ENCODE peak calls at places on chromosomes 6 and 20, in seven cellular contexts. One of them, this sample, is unnamed.

GRCh38 chr6:170137176-170137891 is 153.5 kb downstream of the DLL1 start:
- DNase-seq in stomach: peak
- DNase-seq in HepG2: no peak
- DNase-seq in tibial nerve: peak
- DNase-seq in GM12878: no peak
- DNase-seq in ovary: peak
- DNase-seq in upper lobe of left lung: no peak
- DNase-seq in this sample: no peak

GRCh38 chr6:124947821-124948451 is 14.3 kb upstream of the RNF217 start:
- DNase-seq in ovary: no peak
- DNase-seq in GM12878: no peak
- DNase-seq in upper lobe of left lung: no peak
- DNase-seq in stomach: no peak
- DNase-seq in tibial nerve: no peak
- DNase-seq in HepG2: no peak
- DNase-seq in this sample: no peak

GRCh38 chr6:10655508-10656055 is 38.8 kb downstream of the C6orf52 start:
- DNase-seq in HepG2: no peak
- DNase-seq in upper lobe of left lung: no peak
- DNase-seq in stomach: no peak
- DNase-seq in tibial nerve: no peak
- DNase-seq in GM12878: peak
- DNase-seq in ovary: no peak
- DNase-seq in this sample: no peak

GRCh38 chr20:37342231-37343177 is 3.4 kb upstream of the SRC start:
- DNase-seq in upper lobe of left lung: no peak
- DNase-seq in ovary: no peak
- DNase-seq in stomach: no peak
- DNase-seq in GM12878: no peak
- DNase-seq in tibial nerve: no peak
- DNase-seq in HepG2: peak
- DNase-seq in this sample: no peak

GRCh38 chr20:25058797-25059486 is 1.0 kb upstream of the ACSS1 start:
- DNase-seq in tibial nerve: no peak
- DNase-seq in ovary: no peak
- DNase-seq in GM12878: no peak
- DNase-seq in stomach: peak
- DNase-seq in HepG2: peak
- DNase-seq in upper lobe of left lung: peak
- DNase-seq in this sample: no peak

GRCh38 chr6:41736207-41736710 is 851 bp upstream of the TFEB start:
- DNase-seq in tibial nerve: no peak
- DNase-seq in stomach: peak
- DNase-seq in HepG2: no peak
- DNase-seq in GM12878: no peak
- DNase-seq in upper lobe of left lung: no peak
- DNase-seq in ovary: no peak
- DNase-seq in this sample: no peak

GRCh38 chr20:58233881-58234528 is 5.6 kb upstream of the ANKRD60 start:
- DNase-seq in HepG2: peak
- DNase-seq in GM12878: no peak
- DNase-seq in ovary: no peak
- DNase-seq in stomach: no peak
- DNase-seq in upper lobe of left lung: no peak
- DNase-seq in tibial nerve: peak
- DNase-seq in this sample: peak

GRCh38 chr6:93468291-93468690 is 48.9 kb upstream of the EPHA7 start:
- DNase-seq in GM12878: no peak
- DNase-seq in tibial nerve: no peak
- DNase-seq in upper lobe of left lung: no peak
- DNase-seq in ovary: no peak
- DNase-seq in HepG2: no peak
- DNase-seq in stomach: no peak
- DNase-seq in this sample: no peak

GRCh38 chr6:143621159-143621873 is 56.4 kb upstream of the PHACTR2 start:
- DNase-seq in stomach: no peak
- DNase-seq in HepG2: no peak
- DNase-seq in ovary: no peak
- DNase-seq in tibial nerve: no peak
- DNase-seq in upper lobe of left lung: no peak
- DNase-seq in GM12878: no peak
- DNase-seq in this sample: no peak

GRCh38 chr20:49647509-49647908 is 66.2 kb downstream of the B4GALT5 start:
- DNase-seq in GM12878: no peak
- DNase-seq in HepG2: no peak
- DNase-seq in stomach: no peak
- DNase-seq in upper lobe of left lung: no peak
- DNase-seq in ovary: no peak
- DNase-seq in tibial nerve: no peak
- DNase-seq in this sample: no peak

DNA sequence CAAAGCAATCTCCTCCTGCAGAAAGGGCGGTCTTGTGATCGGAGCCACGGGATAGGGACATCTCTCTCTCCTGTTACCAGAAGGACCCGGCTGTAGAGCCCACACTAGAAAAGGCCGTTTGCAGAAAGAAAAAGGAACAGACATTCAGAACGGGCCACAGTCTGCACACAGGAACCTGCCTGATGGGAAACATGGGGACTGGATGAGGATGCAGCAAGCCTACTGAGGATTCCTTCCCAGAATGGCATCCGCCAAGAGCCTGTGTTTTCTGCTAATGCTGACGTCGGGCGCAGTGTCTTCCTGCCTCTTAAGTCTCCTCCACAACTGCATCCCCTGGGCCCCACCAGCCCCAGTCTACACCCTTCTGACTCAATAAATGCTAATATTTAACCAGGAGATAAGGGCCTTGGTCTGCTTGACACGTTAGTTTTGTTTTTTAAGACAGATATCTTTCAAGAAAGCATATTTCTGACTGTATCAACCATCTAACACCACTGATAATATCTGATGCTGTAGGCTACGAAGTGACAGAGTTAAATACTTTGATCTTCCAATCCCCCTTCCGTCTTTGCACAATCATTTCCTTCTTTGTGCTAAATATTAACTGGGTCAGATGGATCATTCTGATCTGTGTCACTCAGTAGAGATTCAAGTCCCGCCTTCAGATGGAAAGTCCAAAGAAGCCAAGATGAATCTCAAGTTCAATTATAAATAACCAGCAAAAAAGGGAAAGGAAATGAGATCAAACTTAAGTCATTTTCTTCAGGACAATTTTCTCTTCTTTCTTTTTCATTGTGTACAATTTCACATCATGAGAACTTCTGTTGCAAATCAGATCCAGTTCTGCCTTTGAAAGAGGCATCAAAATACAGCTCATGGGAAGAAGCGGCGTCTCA is 20.7 kb downstream of the FAM50B start:
- DNase-seq in GM12878: no peak
- DNase-seq in upper lobe of left lung: no peak
- DNase-seq in stomach: peak
- DNase-seq in HepG2: peak
- DNase-seq in tibial nerve: no peak
- DNase-seq in ovary: no peak
- DNase-seq in this sample: no peak
- TF ChIP-seq EP300 in GM12878: no peak
- TF ChIP-seq EP300 in upper lobe of left lung: no peak
- TF ChIP-seq EP300 in stomach: no peak
- TF ChIP-seq EP300 in HepG2: no peak
- TF ChIP-seq EP300 in tibial nerve: no peak
- TF ChIP-seq EP300 in ovary: no peak
- TF ChIP-seq EP300 in this sample: no peak

DNA sequence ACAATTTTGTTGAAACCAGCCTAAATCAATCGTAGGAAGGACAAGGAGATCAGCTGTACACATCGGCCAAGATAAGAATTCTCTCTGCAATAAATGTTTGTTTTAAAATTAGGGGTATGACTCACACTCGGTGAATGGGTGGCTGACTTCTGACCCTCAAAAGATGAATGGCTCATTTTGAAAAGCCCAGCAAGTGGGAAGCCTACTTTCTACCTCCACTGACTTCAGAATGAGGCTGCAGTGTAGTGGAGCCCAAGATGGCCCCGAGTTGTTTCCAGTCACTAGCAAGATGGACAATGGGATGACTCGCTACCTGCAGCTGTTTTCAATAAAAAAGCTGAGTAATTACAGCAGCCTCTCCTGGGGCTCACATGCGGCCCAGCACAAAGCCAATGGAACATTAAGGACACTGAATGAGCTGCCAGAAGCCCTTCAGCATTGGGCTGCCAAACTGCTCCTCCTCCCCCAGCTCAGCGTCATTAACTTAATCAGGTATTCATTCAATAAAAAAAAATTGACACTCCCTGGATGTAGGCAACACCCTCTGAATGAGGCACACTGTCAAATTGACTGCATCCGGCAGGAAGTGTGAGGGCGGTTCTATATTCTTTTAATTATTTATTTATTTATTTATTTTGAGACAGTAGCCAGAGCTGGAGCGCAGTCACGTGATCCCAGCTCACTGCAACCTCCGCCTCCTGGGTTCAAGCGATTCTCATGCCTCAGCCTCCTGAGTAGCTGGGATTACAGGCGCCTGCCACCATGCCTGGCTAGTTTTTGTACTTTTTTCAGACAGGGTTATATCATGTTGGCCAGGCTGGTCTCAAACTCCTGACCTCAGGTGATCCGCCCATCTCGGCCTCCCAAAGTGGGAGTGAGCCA is 107.3 kb downstream of the GMPR start:
- DNase-seq in GM12878: no peak
- DNase-seq in ovary: no peak
- DNase-seq in upper lobe of left lung: no peak
- DNase-seq in HepG2: peak
- DNase-seq in stomach: no peak
- DNase-seq in tibial nerve: peak
- DNase-seq in this sample: no peak
- TF ChIP-seq EP300 in GM12878: no peak
- TF ChIP-seq EP300 in ovary: no peak
- TF ChIP-seq EP300 in upper lobe of left lung: no peak
- TF ChIP-seq EP300 in HepG2: no peak
- TF ChIP-seq EP300 in stomach: no peak
- TF ChIP-seq EP300 in tibial nerve: peak
- TF ChIP-seq EP300 in this sample: no peak

GRCh38 chr6:129732034-129732433 is 22.1 kb upstream of the ARHGAP18 start:
- DNase-seq in tibial nerve: no peak
- DNase-seq in stomach: no peak
- DNase-seq in ovary: no peak
- DNase-seq in GM12878: no peak
- DNase-seq in upper lobe of left lung: no peak
- DNase-seq in HepG2: no peak
- DNase-seq in this sample: no peak
- TF ChIP-seq EP300 in tibial nerve: no peak
- TF ChIP-seq EP300 in stomach: no peak
- TF ChIP-seq EP300 in ovary: no peak
- TF ChIP-seq EP300 in GM12878: no peak
- TF ChIP-seq EP300 in upper lobe of left lung: no peak
- TF ChIP-seq EP300 in HepG2: no peak
- TF ChIP-seq EP300 in this sample: no peak

DNA sequence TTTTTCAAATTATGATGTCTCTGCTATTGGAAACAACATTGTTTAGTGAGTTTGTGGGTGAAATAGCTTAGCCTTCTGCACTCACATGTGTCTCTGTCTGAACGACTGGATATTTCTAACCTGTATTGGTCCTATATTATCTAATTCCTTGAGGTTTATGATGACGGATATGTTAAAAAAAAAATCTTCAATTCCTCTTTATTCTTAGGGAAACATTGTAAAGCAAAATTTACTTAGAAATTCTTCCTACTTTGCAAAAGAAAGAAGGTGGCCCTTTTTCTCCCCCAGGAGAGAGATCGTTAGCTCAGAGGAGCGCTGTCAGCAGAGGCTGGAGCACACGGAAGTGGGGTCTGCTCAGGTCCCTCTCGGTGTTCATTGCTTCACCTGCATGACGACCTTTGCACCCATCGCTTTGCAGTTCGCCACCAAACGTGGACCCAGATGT is 149.8 kb downstream of the ZDHHC14 start:
- DNase-seq in tibial nerve: no peak
- DNase-seq in GM12878: no peak
- DNase-seq in HepG2: no peak
- DNase-seq in upper lobe of left lung: no peak
- DNase-seq in stomach: no peak
- DNase-seq in ovary: no peak
- DNase-seq in this sample: no peak
- TF ChIP-seq EP300 in tibial nerve: no peak
- TF ChIP-seq EP300 in GM12878: no peak
- TF ChIP-seq EP300 in HepG2: peak
- TF ChIP-seq EP300 in upper lobe of left lung: no peak
- TF ChIP-seq EP300 in stomach: no peak
- TF ChIP-seq EP300 in ovary: no peak
- TF ChIP-seq EP300 in this sample: no peak

GRCh38 chr6:157904999-157905398 is 76.7 kb upstream of the SYNJ2 start:
- DNase-seq in upper lobe of left lung: no peak
- DNase-seq in HepG2: no peak
- DNase-seq in tibial nerve: no peak
- DNase-seq in ovary: no peak
- DNase-seq in stomach: no peak
- DNase-seq in GM12878: no peak
- DNase-seq in this sample: no peak

GRCh38 chr6:157907651-157908050 is 74.0 kb upstream of the SYNJ2 start:
- DNase-seq in stomach: no peak
- DNase-seq in GM12878: no peak
- DNase-seq in HepG2: no peak
- DNase-seq in upper lobe of left lung: no peak
- DNase-seq in ovary: no peak
- DNase-seq in tibial nerve: no peak
- DNase-seq in this sample: no peak

GRCh38 chr6:157908369-157909281 is 73.0 kb upstream of the SYNJ2 start:
- DNase-seq in stomach: no peak
- DNase-seq in upper lobe of left lung: no peak
- DNase-seq in ovary: no peak
- DNase-seq in GM12878: peak
- DNase-seq in HepG2: no peak
- DNase-seq in tibial nerve: no peak
- DNase-seq in this sample: peak

GRCh38 chr6:157905590-157906337 is 75.9 kb upstream of the SYNJ2 start:
- DNase-seq in upper lobe of left lung: no peak
- DNase-seq in GM12878: no peak
- DNase-seq in HepG2: no peak
- DNase-seq in stomach: no peak
- DNase-seq in ovary: no peak
- DNase-seq in tibial nerve: no peak
- DNase-seq in this sample: no peak

DNA sequence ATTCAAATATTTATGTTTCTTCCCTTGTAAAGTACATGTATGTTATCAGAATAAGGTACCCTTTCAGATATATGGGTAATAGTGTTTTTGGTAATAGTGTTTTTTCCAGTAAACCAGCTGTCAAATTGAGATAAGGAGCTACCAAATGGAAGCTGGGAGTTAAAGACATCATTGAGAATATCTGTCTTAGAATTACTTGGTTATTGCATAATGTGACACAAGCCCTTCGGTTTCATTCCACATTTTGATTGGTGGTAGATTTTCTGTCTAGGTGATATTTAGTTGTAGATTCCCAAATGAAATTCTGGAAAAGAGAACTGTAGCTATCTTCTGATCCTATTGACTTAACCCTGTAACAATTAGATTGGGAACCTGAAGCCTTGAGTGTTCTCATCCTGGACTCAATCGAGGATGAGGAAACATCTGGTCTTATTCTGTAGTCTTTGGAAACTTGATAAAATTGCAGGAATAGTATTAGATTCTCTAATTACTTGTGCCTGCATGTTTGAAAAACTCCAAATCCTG is 75.1 kb upstream of the SYNJ2 start:
- DNase-seq in stomach: no peak
- DNase-seq in GM12878: no peak
- DNase-seq in tibial nerve: no peak
- DNase-seq in upper lobe of left lung: no peak
- DNase-seq in HepG2: no peak
- DNase-seq in ovary: no peak
- DNase-seq in this sample: no peak
- TF ChIP-seq EP300 in stomach: no peak
- TF ChIP-seq EP300 in GM12878: no peak
- TF ChIP-seq EP300 in tibial nerve: no peak
- TF ChIP-seq EP300 in upper lobe of left lung: no peak
- TF ChIP-seq EP300 in HepG2: no peak
- TF ChIP-seq EP300 in ovary: no peak
- TF ChIP-seq EP300 in this sample: no peak

GRCh38 chr6:119736680-119737079 is 387.1 kb upstream of the MAN1A1 start:
- DNase-seq in GM12878: no peak
- DNase-seq in tibial nerve: no peak
- DNase-seq in ovary: no peak
- DNase-seq in upper lobe of left lung: no peak
- DNase-seq in stomach: no peak
- DNase-seq in HepG2: no peak
- DNase-seq in this sample: no peak
- TF ChIP-seq EP300 in GM12878: no peak
- TF ChIP-seq EP300 in tibial nerve: no peak
- TF ChIP-seq EP300 in ovary: no peak
- TF ChIP-seq EP300 in upper lobe of left lung: no peak
- TF ChIP-seq EP300 in stomach: no peak
- TF ChIP-seq EP300 in HepG2: no peak
- TF ChIP-seq EP300 in this sample: no peak

This sample was measured in esophagus muscularis mucosa.